ENCODE peak calls at places on chromosomes 2 and 18, in six cellular contexts. One of them, this sample, is unnamed.

GRCh38 chr18:47054369-47054768 is 18.9 kb upstream of the ELOA2 start:
- DNase-seq in lung: no peak
- DNase-seq in A549: no peak
- DNase-seq in heart right ventricle: no peak
- DNase-seq in K562: no peak
- DNase-seq in IMR-90: no peak
- DNase-seq in this sample: no peak

GRCh38 chr2:119028327-119029174 is 86.6 kb downstream of the MARCO start:
- DNase-seq in K562: peak; percentile 52
- DNase-seq in IMR-90: peak; percentile 25
- DNase-seq in heart right ventricle: no peak
- DNase-seq in A549: peak; percentile 39
- DNase-seq in lung: peak; percentile 46
- DNase-seq in this sample: peak; percentile 65

GRCh38 chr2:121596221-121597080 is 52.8 kb downstream of the CLASP1 start:
- DNase-seq in lung: no peak
- DNase-seq in heart right ventricle: no peak
- DNase-seq in A549: peak; percentile 60
- DNase-seq in IMR-90: peak; percentile 57
- DNase-seq in K562: peak; percentile 77
- DNase-seq in this sample: peak; percentile 54

GRCh38 chr2:85649201-85650190 is 18.5 kb downstream of the SFTPB start:
- DNase-seq in K562: no peak
- DNase-seq in A549: peak; percentile 76
- DNase-seq in lung: no peak
- DNase-seq in heart right ventricle: no peak
- DNase-seq in IMR-90: peak; percentile 79
- DNase-seq in this sample: no peak

GRCh38 chr2:188524519-188525113 is 232.9 kb downstream of the GULP1 start:
- DNase-seq in heart right ventricle: no peak
- DNase-seq in A549: peak; percentile 62
- DNase-seq in IMR-90: peak; percentile 69
- DNase-seq in lung: no peak
- DNase-seq in K562: peak; percentile 19
- DNase-seq in this sample: peak; percentile 63

GRCh38 chr18:79789091-79789891 is 8.4 kb upstream of the KCNG2 start:
- DNase-seq in lung: no peak
- DNase-seq in A549: no peak
- DNase-seq in IMR-90: no peak
- DNase-seq in K562: no peak
- DNase-seq in heart right ventricle: no peak
- DNase-seq in this sample: no peak

GRCh38 chr2:16272038-16272788 is 331.9 kb downstream of the MYCN start:
- DNase-seq in lung: no peak
- DNase-seq in A549: no peak
- DNase-seq in heart right ventricle: no peak
- DNase-seq in K562: no peak
- DNase-seq in IMR-90: no peak
- DNase-seq in this sample: no peak

GRCh38 chr2:23900133-23900926 is 26.6 kb downstream of the ATAD2B start:
- DNase-seq in lung: no peak
- DNase-seq in IMR-90: peak; percentile 69
- DNase-seq in A549: peak; percentile 54
- DNase-seq in K562: no peak
- DNase-seq in heart right ventricle: no peak
- DNase-seq in this sample: no peak

GRCh38 chr2:46901611-46902010 is 14.0 kb downstream of the MCFD2 start:
- DNase-seq in lung: no peak
- DNase-seq in IMR-90: no peak
- DNase-seq in heart right ventricle: no peak
- DNase-seq in A549: no peak
- DNase-seq in K562: no peak
- DNase-seq in this sample: no peak

GRCh38 chr2:12717191-12717987 is 653 bp downstream of the TRIB2 start:
- DNase-seq in heart right ventricle: peak; percentile 72
- DNase-seq in K562: peak; percentile 57
- DNase-seq in IMR-90: peak; percentile 61
- DNase-seq in lung: peak; percentile 46
- DNase-seq in A549: peak; percentile 43
- DNase-seq in this sample: peak; percentile 27

GRCh38 chr18:6004119-6004518 is 108.8 kb upstream of the TMEM200C start:
- DNase-seq in lung: no peak
- DNase-seq in K562: no peak
- DNase-seq in IMR-90: no peak
- DNase-seq in heart right ventricle: no peak
- DNase-seq in A549: no peak
- DNase-seq in this sample: no peak

GRCh38 chr2:56224316-56224715 is 40.5 kb downstream of the CCDC85A start:
- DNase-seq in K562: no peak
- DNase-seq in A549: no peak
- DNase-seq in lung: no peak
- DNase-seq in IMR-90: no peak
- DNase-seq in heart right ventricle: no peak
- DNase-seq in this sample: no peak

GRCh38 chr2:173654146-173654895 is 299.6 kb downstream of the CDCA7 start:
- DNase-seq in K562: no peak
- DNase-seq in IMR-90: no peak
- DNase-seq in heart right ventricle: no peak
- DNase-seq in lung: no peak
- DNase-seq in A549: no peak
- DNase-seq in this sample: no peak

GRCh38 chr2:224983719-224984388 is 58.4 kb downstream of the DOCK10 start:
- DNase-seq in A549: no peak
- DNase-seq in lung: no peak
- DNase-seq in heart right ventricle: no peak
- DNase-seq in K562: no peak
- DNase-seq in IMR-90: peak; percentile 59
- DNase-seq in this sample: no peak

GRCh38 chr2:216404010-216404618 is 8.2 kb upstream of the SMARCAL1 start:
- DNase-seq in heart right ventricle: no peak
- DNase-seq in lung: no peak
- DNase-seq in A549: peak; percentile 33
- DNase-seq in K562: peak; percentile 39
- DNase-seq in IMR-90: peak; percentile 37
- DNase-seq in this sample: no peak

GRCh38 chr2:205564761-205565160 is 117.5 kb upstream of the NRP2 start:
- DNase-seq in A549: peak; percentile 10
- DNase-seq in K562: no peak
- DNase-seq in heart right ventricle: no peak
- DNase-seq in lung: no peak
- DNase-seq in IMR-90: no peak
- DNase-seq in this sample: peak; percentile 28

GRCh38 chr2:31287681-31288080 is 53.7 kb downstream of the EHD3 start:
- DNase-seq in heart right ventricle: no peak
- DNase-seq in A549: no peak
- DNase-seq in IMR-90: peak; percentile 37
- DNase-seq in K562: no peak
- DNase-seq in lung: no peak
- DNase-seq in this sample: peak; percentile 31

GRCh38 chr2:168912466-168913170 is 11.5 kb downstream of the G6PC2 start:
- DNase-seq in lung: no peak
- DNase-seq in A549: no peak
- DNase-seq in K562: no peak
- DNase-seq in heart right ventricle: peak; percentile 42
- DNase-seq in IMR-90: peak; percentile 4
- DNase-seq in this sample: no peak

GRCh38 chr18:681985-682384 is 24.5 kb downstream of the TYMS start:
- DNase-seq in lung: no peak
- DNase-seq in heart right ventricle: no peak
- DNase-seq in K562: no peak
- DNase-seq in IMR-90: no peak
- DNase-seq in A549: no peak
- DNase-seq in this sample: no peak

GRCh38 chr2:205024822-205025518 is 479.7 kb downstream of the PARD3B start:
- DNase-seq in K562: peak; percentile 52
- DNase-seq in heart right ventricle: no peak
- DNase-seq in IMR-90: peak; percentile 98
- DNase-seq in lung: peak; percentile 36
- DNase-seq in A549: peak; percentile 77
- DNase-seq in this sample: no peak

GRCh38 chr2:121205321-121205942 is 79.6 kb downstream of the TFCP2L1 start:
- DNase-seq in heart right ventricle: no peak
- DNase-seq in lung: no peak
- DNase-seq in IMR-90: no peak
- DNase-seq in A549: no peak
- DNase-seq in K562: peak; percentile 28
- DNase-seq in this sample: no peak

GRCh38 chr2:105771841-105772240 is 27.1 kb downstream of the NCK2 start:
- DNase-seq in IMR-90: no peak
- DNase-seq in heart right ventricle: no peak
- DNase-seq in A549: no peak
- DNase-seq in lung: no peak
- DNase-seq in K562: no peak
- DNase-seq in this sample: no peak

GRCh38 chr2:105768176-105768575 is 23.5 kb downstream of the NCK2 start:
- DNase-seq in lung: no peak
- DNase-seq in K562: no peak
- DNase-seq in heart right ventricle: no peak
- DNase-seq in A549: no peak
- DNase-seq in IMR-90: no peak
- DNase-seq in this sample: no peak

GRCh38 chr2:105768961-105769452 is 24.3 kb downstream of the NCK2 start:
- DNase-seq in IMR-90: peak; percentile 46
- DNase-seq in A549: no peak
- DNase-seq in K562: no peak
- DNase-seq in heart right ventricle: no peak
- DNase-seq in lung: no peak
- DNase-seq in this sample: no peak

GRCh38 chr2:105770162-105770561 is 25.4 kb downstream of the NCK2 start:
- DNase-seq in IMR-90: no peak
- DNase-seq in K562: no peak
- DNase-seq in A549: no peak
- DNase-seq in lung: no peak
- DNase-seq in heart right ventricle: no peak
- DNase-seq in this sample: no peak

DNA sequence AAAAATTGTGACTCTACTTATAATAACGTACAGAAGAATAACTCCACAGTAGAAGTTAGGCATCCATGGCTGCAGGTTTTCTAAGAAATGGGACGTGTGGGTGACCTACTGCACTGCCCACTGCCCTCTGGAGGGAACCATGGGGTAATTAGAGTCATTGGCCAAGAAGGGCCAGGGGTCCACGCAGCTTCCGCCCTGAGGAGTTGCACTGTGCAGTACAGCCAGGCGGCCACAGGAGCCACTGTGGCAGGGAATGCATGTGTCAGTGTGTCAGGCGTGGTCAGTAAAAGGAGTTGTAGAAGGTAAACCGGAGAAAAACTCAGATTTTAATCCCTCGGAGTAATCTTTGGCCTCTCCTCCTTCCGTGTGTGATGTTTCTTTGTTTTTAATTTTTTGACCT is 24.8 kb downstream of the NCK2 start:
- DNase-seq in A549: no peak
- DNase-seq in IMR-90: no peak
- DNase-seq in heart right ventricle: no peak
- DNase-seq in K562: no peak
- DNase-seq in lung: no peak
- DNase-seq in this sample: no peak
- H3K4me1 ChIP-seq in A549: no peaks in the 10 kb centered on the region
- H3K4me1 ChIP-seq in IMR-90: peaks cover 4% of the 10 kb centered on the region
- H3K4me1 ChIP-seq in heart right ventricle: peaks cover 50% of the 10 kb centered on the region
- H3K4me1 ChIP-seq in K562: no peaks in the 10 kb centered on the region
- H3K4me1 ChIP-seq in lung: peaks cover 3% of the 10 kb centered on the region
- H3K4me1 ChIP-seq in this sample: peaks cover 9% of the 10 kb centered on the region

GRCh38 chr2:45855374-45855773 is 203.9 kb downstream of the PRKCE start:
- DNase-seq in heart right ventricle: no peak
- DNase-seq in IMR-90: peak; percentile 28
- DNase-seq in lung: no peak
- DNase-seq in K562: no peak
- DNase-seq in A549: no peak
- DNase-seq in this sample: no peak

GRCh38 chr2:45859682-45860081 is 208.2 kb downstream of the PRKCE start:
- DNase-seq in A549: no peak
- DNase-seq in heart right ventricle: no peak
- DNase-seq in lung: no peak
- DNase-seq in IMR-90: no peak
- DNase-seq in K562: no peak
- DNase-seq in this sample: no peak

GRCh38 chr2:45857206-45857605 is 205.7 kb downstream of the PRKCE start:
- DNase-seq in K562: no peak
- DNase-seq in heart right ventricle: no peak
- DNase-seq in lung: no peak
- DNase-seq in A549: no peak
- DNase-seq in IMR-90: no peak
- DNase-seq in this sample: no peak

GRCh38 chr2:45857848-45858520 is 206.5 kb downstream of the PRKCE start:
- DNase-seq in A549: no peak
- DNase-seq in lung: no peak
- DNase-seq in IMR-90: no peak
- DNase-seq in K562: no peak
- DNase-seq in heart right ventricle: no peak
- DNase-seq in this sample: no peak

GRCh38 chr2:45856391-45857055 is 205.0 kb downstream of the PRKCE start:
- DNase-seq in lung: no peak
- DNase-seq in IMR-90: no peak
- DNase-seq in K562: no peak
- DNase-seq in heart right ventricle: no peak
- DNase-seq in A549: no peak
- DNase-seq in this sample: no peak
- H3K4me1 ChIP-seq in lung: peaks cover 13% of the 10 kb centered on the region
- H3K4me1 ChIP-seq in IMR-90: peaks cover 6% of the 10 kb centered on the region
- H3K4me1 ChIP-seq in K562: no peaks in the 10 kb centered on the region
- H3K4me1 ChIP-seq in heart right ventricle: peaks cover 41% of the 10 kb centered on the region
- H3K4me1 ChIP-seq in A549: peaks cover 5% of the 10 kb centered on the region
- H3K4me1 ChIP-seq in this sample: no peaks in the 10 kb centered on the region

GRCh38 chr18:23231340-23232021 is 96.2 kb downstream of the CABLES1 start:
- DNase-seq in heart right ventricle: peak; percentile 43
- DNase-seq in K562: no peak
- DNase-seq in lung: peak; percentile 42
- DNase-seq in IMR-90: peak; percentile 92
- DNase-seq in A549: no peak
- DNase-seq in this sample: no peak
- H3K4me1 ChIP-seq in heart right ventricle: peaks cover 42% of the 10 kb centered on the region
- H3K4me1 ChIP-seq in K562: peaks cover 6% of the 10 kb centered on the region
- H3K4me1 ChIP-seq in lung: peaks cover 6% of the 10 kb centered on the region
- H3K4me1 ChIP-seq in IMR-90: peaks cover 23% of the 10 kb centered on the region
- H3K4me1 ChIP-seq in A549: peaks cover 4% of the 10 kb centered on the region
- H3K4me1 ChIP-seq in this sample: peaks cover 18% of the 10 kb centered on the region

DNA sequence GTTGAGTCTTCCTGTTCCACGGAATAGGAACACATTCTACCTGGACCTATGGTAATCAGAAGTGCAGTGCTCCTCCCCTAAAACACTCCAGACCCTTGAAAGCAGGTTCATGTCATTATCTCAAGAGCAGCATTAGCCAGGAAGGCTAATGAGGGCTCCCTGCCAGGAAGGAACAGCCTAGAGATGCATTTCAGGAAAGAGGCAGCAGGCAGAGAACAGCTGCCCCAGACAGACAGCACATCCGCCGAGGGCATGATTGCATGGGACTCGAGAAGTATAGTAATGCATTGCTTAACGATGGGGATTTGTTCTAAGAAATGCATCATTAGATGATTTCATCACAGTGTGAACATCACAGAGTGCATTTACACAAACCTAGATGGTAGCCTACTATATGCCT is 171.5 kb downstream of the ALK start:
- DNase-seq in K562: no peak
- DNase-seq in IMR-90: no peak
- DNase-seq in A549: no peak
- DNase-seq in heart right ventricle: no peak
- DNase-seq in lung: peak; percentile 56
- DNase-seq in this sample: no peak
- H3K4me1 ChIP-seq in K562: no peaks in the 10 kb centered on the region
- H3K4me1 ChIP-seq in IMR-90: peaks cover 3% of the 10 kb centered on the region
- H3K4me1 ChIP-seq in A549: peaks cover 33% of the 10 kb centered on the region
- H3K4me1 ChIP-seq in heart right ventricle: no peaks in the 10 kb centered on the region
- H3K4me1 ChIP-seq in lung: no peaks in the 10 kb centered on the region
- H3K4me1 ChIP-seq in this sample: no peaks in the 10 kb centered on the region

This sample was measured in Caco-2.